ENCODE peak calls at places on chromosomes 6 and 20, in ten cellular contexts. G, C, A, T, Q, V, X, W, U and F are unnamed samples.

GRCh38 chr20:59084041-59084841 is 41.7 kb upstream of the PRELID3B start:
- DNase-seq in G (no peak), C (no peak), A (no peak), T (no peak), Q (no peak), V (no peak), X (no peak), W (no peak), U (no peak), F (no peak)

GRCh38 chr20:45066372-45066771 is 34.6 kb downstream of the KCNS1 start:
- DNase-seq in G (no peak), C (no peak), A (no peak), T (no peak), Q (no peak), V (no peak), X (no peak), W (no peak), U (no peak), F (no peak)

GRCh38 chr6:40755046-40755681 is 168.0 kb upstream of the LRFN2 start:
- DNase-seq in G (peak), C (peak), A (peak), T (peak), Q (no peak), V (no peak), X (no peak), W (peak), U (no peak), F (peak)

GRCh38 chr6:87661016-87661415 is 41.0 kb downstream of the AKIRIN2 start:
- DNase-seq in G (no peak), C (no peak), A (no peak), T (peak), Q (no peak), V (no peak), X (no peak), W (no peak), U (no peak), F (peak)

GRCh38 chr20:39233755-39234154 is 271.6 kb downstream of the DHX35 start:
- DNase-seq in G (no peak), C (no peak), A (no peak), T (no peak), Q (no peak), V (no peak), X (no peak), W (no peak), U (no peak), F (no peak)

GRCh38 chr6:41723178-41723935 is 12.1 kb downstream of the TFEB start:
- DNase-seq in G (peak), C (peak), A (peak), T (peak), Q (peak), V (no peak), X (no peak), W (peak), U (no peak), F (peak)

GRCh38 chr6:46704562-46704961 is 16.9 kb downstream of the TDRD6 start:
- DNase-seq in G (no peak), C (peak), A (peak), T (peak), Q (no peak), V (no peak), X (no peak), W (peak), U (peak), F (peak)

GRCh38 chr6:26183581-26184408 is 96.6 kb downstream of the HFE start:
- DNase-seq in G (peak), C (peak), A (peak), T (peak), Q (peak), V (no peak), X (no peak), W (peak), U (no peak), F (peak)

GRCh38 chr20:60600036-60600435 is 641.8 kb downstream of the CDH26 start:
- DNase-seq in G (no peak), C (no peak), A (no peak), T (no peak), Q (no peak), V (no peak), X (no peak), W (no peak), U (no peak), F (no peak)

GRCh38 chr6:110543106-110543505 is 66.7 kb upstream of the SLC22A16 start:
- DNase-seq in G (no peak), C (no peak), A (no peak), T (no peak), Q (no peak), V (no peak), X (no peak), W (no peak), U (peak), F (no peak)

GRCh38 chr20:23401051-23401450 is 20.2 kb downstream of the NAPB start:
- DNase-seq in G (no peak), C (no peak), A (no peak), T (no peak), Q (no peak), V (no peak), X (no peak), W (no peak), U (no peak), F (no peak)

GRCh38 chr6:113697642-113698410 is 159.3 kb upstream of the MARCKS start:
- DNase-seq in G (no peak), C (no peak), A (peak), T (peak), Q (no peak), V (no peak), X (no peak), W (peak), U (peak), F (peak)

GRCh38 chr6:121506761-121507754 is 71.6 kb downstream of the GJA1 start:
- DNase-seq in G (no peak), C (peak), A (peak), T (peak), Q (no peak), V (no peak), X (no peak), W (no peak), U (no peak), F (peak)

GRCh38 chr6:168004945-168005344 is 7.5 kb downstream of the KIF25 start:
- DNase-seq in G (no peak), C (no peak), A (no peak), T (no peak), Q (no peak), V (no peak), X (no peak), W (no peak), U (no peak), F (no peak)

GRCh38 chr6:138307816-138308727 is 69.6 kb upstream of the SMIM28 start:
- DNase-seq in G (peak), C (no peak), A (no peak), T (peak), Q (no peak), V (no peak), X (no peak), W (peak), U (no peak), F (peak)